ENCODE peak calls at places on chromosome 1, in five cellular contexts. F is WTC11, D is K562, J is H1, I is GM12878. O is an unnamed sample.

GRCh38 chr1:167501513-167502191 is 16.7 kb downstream of the CD247 start:
- DNase-seq in F (no peak), J (peak; percentile 42), I (no peak), D (no peak), O (no peak)

GRCh38 chr1:211581521-211581920 is 2.6 kb upstream of the SLC30A1 start:
- DNase-seq in I (no peak), D (no peak), F (no peak), J (no peak), O (no peak)

GRCh38 chr1:181043025-181043880 is 9.5 kb downstream of the MR1 start:
- DNase-seq in I (no peak), D (peak; percentile 34), J (no peak), F (no peak), O (peak; percentile 74)

GRCh38 chr1:11475718-11476117 is 3.2 kb upstream of the DISP3 start:
- DNase-seq in D (no peak), J (no peak), F (no peak), I (no peak), O (no peak)

GRCh38 chr1:234882898-234883297 is 245.7 kb downstream of the TOMM20 start:
- DNase-seq in I (no peak), F (no peak), D (no peak), J (no peak), O (no peak)

GRCh38 chr1:39452081-39452480 is 39.4 kb upstream of the BMP8A start:
- DNase-seq in F (no peak), I (no peak), D (no peak), J (no peak), O (no peak)

GRCh38 chr1:152111515-152111968 is 3.7 kb downstream of the TCHH start:
- DNase-seq in D (no peak), J (peak; percentile 70), F (peak; percentile 51), I (no peak), O (no peak)

GRCh38 chr1:24567792-24568388 is 12.0 kb downstream of the NCMAP start:
- DNase-seq in J (no peak), F (peak; percentile 33), I (no peak), D (no peak), O (peak; percentile 92)

GRCh38 chr1:156898971-156899657 is 5.6 kb downstream of the PEAR1 start:
- DNase-seq in J (no peak), F (no peak), D (no peak), I (no peak), O (no peak)

GRCh38 chr1:115114308-115114707 is 25.0 kb upstream of the TSPAN2 start:
- DNase-seq in D (no peak), F (no peak), J (no peak), I (no peak), O (no peak)

GRCh38 chr1:229231754-229232119 is 39.2 kb upstream of the RAB4A start:
- DNase-seq in J (peak; percentile 44), I (no peak), F (no peak), D (no peak), O (no peak)

GRCh38 chr1:222331340-222331739 is 216.6 kb downstream of the HHIPL2 start:
- DNase-seq in I (no peak), D (no peak), F (no peak), J (no peak), O (no peak)

GRCh38 chr1:204447220-204447619 is 35.6 kb upstream of the PPP1R15B start:
- DNase-seq in J (no peak), D (no peak), F (no peak), I (no peak), O (no peak)

GRCh38 chr1:206041640-206042039 is 11.3 kb upstream of the RHEX start:
- DNase-seq in I (no peak), F (peak; percentile 42), J (peak; percentile 55), D (no peak), O (no peak)

GRCh38 chr1:212814548-212814947 is 22.9 kb downstream of the TATDN3 start:
- DNase-seq in F (no peak), D (no peak), J (no peak), I (no peak), O (no peak)

GRCh38 chr1:26102046-26102925 is 9.3 kb upstream of the PDIK1L start:
- DNase-seq in I (no peak), D (no peak), J (no peak), F (no peak), O (no peak)

GRCh38 chr1:206658264-206658980 is 23.1 kb downstream of the DYRK3 start:
- DNase-seq in D (peak; percentile 95), I (no peak), F (peak; percentile 79), J (peak; percentile 93), O (no peak)

GRCh38 chr1:156995412-156995811 is 50.1 kb downstream of the ARHGEF11 start:
- DNase-seq in J (no peak), I (no peak), D (no peak), F (no peak), O (no peak)

GRCh38 chr1:160326393-160326792 is 16.7 kb downstream of the COPA start:
- DNase-seq in F (no peak), J (no peak), D (no peak), I (no peak), O (no peak)

GRCh38 chr1:165965857-165966256 is 138.4 kb downstream of the UCK2 start:
- DNase-seq in I (no peak), D (no peak), J (no peak), F (no peak), O (no peak)

GRCh38 chr1:4745560-4745959 is 91.2 kb downstream of the AJAP1 start:
- DNase-seq in J (no peak), D (peak; percentile 34), I (no peak), F (no peak), O (no peak)

GRCh38 chr1:35533596-35533995 is 23.6 kb downstream of the KIAA0319L start:
- DNase-seq in D (peak; percentile 34), J (no peak), I (no peak), F (no peak), O (no peak)

GRCh38 chr1:35531368-35531767 is 25.8 kb downstream of the KIAA0319L start:
- DNase-seq in D (no peak), F (no peak), I (no peak), J (no peak), O (no peak)

GRCh38 chr1:35530946-35531345 is 26.3 kb downstream of the KIAA0319L start:
- DNase-seq in J (no peak), D (no peak), F (no peak), I (no peak), O (no peak)

GRCh38 chr1:35530168-35530567 is 27.0 kb downstream of the KIAA0319L start:
- DNase-seq in I (no peak), D (no peak), F (no peak), J (no peak), O (no peak)

DNA sequence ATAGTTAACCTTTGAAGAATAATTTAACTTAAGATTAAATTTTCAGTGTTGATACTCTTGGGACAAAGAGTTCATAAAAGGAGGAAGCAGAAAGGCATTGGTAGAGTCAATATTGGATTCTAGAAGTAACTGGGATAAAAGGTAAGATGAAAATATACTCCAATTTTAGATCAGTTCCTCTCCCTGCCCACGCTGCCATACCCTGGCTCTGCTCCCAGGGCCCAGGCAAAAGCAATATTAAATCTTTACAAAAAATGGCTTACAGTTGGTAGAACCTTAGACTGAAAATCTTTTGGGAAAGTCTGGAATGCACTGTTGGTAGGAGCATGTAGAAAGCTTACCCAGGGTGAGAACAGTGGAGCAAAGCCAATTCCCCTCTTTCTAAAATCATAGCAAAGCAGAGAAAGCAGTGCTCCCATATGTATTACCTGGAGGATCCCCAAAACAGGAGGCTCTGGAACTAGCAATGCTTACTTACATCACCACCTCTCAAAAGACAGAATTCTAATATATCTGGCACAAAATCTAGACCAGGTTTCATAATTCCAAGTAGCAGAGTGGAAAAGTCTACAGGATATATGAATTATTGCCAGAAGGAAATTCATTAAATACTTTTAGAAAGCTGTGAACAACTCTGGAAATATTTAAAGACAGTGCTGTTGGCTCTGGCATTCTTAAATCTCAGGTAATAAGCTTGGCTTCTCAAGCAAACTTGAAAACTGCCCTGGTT is 24.5 kb downstream of the KIAA0319L start:
- DNase-seq in D (no peak), I (no peak), F (no peak), J (no peak), O (no peak)
- TF ChIP-seq ATF3 in D (no peak), I (no peak), F (no peak), J (no peak), O (no peak)

GRCh38 chr1:176515310-176515709 is 52.3 kb downstream of the PAPPA2 start:
- DNase-seq in D (no peak), J (no peak), F (no peak), I (no peak), O (peak; percentile 3)
- TF ChIP-seq CREB1 in D (no peak), J (no peak), F (no peak), I (no peak), O (no peak)

DNA sequence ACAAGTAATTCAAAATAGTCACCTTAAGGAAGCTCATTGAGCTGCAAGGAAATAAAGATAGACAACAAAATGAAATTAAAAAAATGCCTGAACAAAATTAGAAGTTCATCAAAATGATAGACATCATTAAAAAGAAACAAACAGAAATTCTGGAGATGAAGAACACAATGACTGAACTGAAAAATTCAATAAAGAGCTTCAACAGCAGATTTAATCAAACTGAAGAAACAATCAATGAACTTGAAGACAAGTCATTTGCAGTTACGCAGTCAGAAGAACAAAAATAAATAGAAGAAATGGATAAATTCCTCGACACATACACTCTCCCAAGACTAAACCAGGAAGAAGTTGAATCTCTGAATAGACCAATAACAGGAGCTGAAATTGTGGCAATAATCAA is 390.0 kb upstream of the SPAG17 start:
- DNase-seq in D (no peak), F (no peak), I (no peak), J (no peak), O (no peak)
- TF ChIP-seq ATF3 in D (no peak), F (no peak), I (no peak), J (no peak), O (no peak)

DNA sequence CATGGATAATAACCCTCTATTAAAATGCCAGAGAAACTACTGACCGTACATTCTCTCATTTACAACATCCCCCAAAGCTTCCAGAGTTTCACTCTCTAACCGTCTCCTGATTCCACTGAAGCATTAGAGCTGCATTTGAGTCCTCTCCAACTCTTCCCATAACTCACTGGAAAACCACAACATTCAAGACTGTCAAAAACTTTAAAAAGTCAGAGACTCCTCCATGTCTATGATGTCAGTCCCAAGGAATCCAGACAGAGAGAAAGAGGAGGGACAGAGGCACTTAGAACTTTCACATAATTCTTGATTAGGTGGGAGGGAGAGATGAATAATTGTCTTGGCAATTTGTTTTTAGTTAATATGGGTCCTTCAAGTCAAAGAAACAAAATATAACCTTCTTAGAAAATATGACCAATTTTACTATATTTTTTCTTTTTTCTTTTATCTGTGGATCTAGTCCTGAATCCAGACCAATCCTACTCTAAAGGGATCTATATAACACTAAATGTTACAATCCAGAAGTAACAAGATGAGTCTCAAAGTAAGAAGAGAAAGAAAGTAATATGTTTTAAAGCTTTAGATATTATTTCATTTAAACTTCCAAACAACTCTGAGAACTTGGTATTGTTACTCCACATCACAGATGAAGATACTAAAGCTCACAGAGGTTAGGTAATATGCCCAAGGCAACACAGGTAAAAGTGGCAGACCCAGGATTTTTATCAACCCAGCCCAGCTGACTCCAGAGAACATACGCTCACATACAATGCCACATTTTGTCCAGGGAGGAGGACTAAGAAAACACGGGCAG is 23.8 kb downstream of the OTUD7B start:
- DNase-seq in I (no peak), F (no peak), J (no peak), D (no peak), O (no peak)
- TF ChIP-seq CREB1 in I (no peak), F (no peak), J (no peak), D (no peak), O (no peak)

O was measured in HepG2.